ENCODE peak calls at places on chromosomes 3 and 15, in ten cellular contexts. K, V, E, A, C, Y, X, G, O and H are unnamed samples.

GRCh38 chr3:59235221-59236012 is 185.6 kb upstream of the CFAP20DC start:
- DNase-seq in C (no peak), O (no peak), G (no peak), V (no peak), Y (no peak), A (no peak), K (no peak), E (no peak), X (no peak), H (no peak)

GRCh38 chr3:189227249-189227648 is 55.5 kb downstream of the TPRG1 start:
- DNase-seq in E (no peak), A (no peak), X (no peak), G (no peak), K (no peak), V (no peak), Y (no peak), C (no peak), O (no peak), H (no peak)

GRCh38 chr15:55250392-55250791 is 39.2 kb downstream of the RAB27A start:
- DNase-seq in G (no peak), E (no peak), V (no peak), A (peak; percentile 79), Y (peak; percentile 98), X (no peak), O (peak; percentile 98), K (no peak), C (no peak), H (peak; percentile 22)

GRCh38 chr3:62373215-62373614 is at the start of gene FEZF2:
- DNase-seq in C (no peak), A (no peak), Y (no peak), K (no peak), G (no peak), X (no peak), E (no peak), V (no peak), O (no peak), H (no peak)

GRCh38 chr15:78182821-78183220 is 33.7 kb downstream of the IDH3A start:
- DNase-seq in O (no peak), V (no peak), C (no peak), G (no peak), E (no peak), K (no peak), A (no peak), X (no peak), Y (no peak), H (no peak)

GRCh38 chr15:41926184-41927056 is 32.6 kb upstream of the SPTBN5 start:
- DNase-seq in K (peak; percentile 45), E (no peak), V (no peak), C (no peak), G (no peak), A (no peak), Y (peak; percentile 37), O (no peak), X (no peak), H (no peak)

GRCh38 chr3:34024447-34025240 is 226.2 kb downstream of the PDCD6IP start:
- DNase-seq in A (no peak), C (no peak), X (no peak), K (no peak), Y (peak; percentile 26), E (no peak), V (no peak), O (no peak), G (no peak), H (no peak)

GRCh38 chr3:173825731-173826130 is 428.2 kb downstream of the NLGN1 start:
- DNase-seq in O (no peak), K (no peak), E (no peak), C (no peak), G (no peak), V (no peak), Y (no peak), X (no peak), A (no peak), H (no peak)

GRCh38 chr3:4907647-4908046 is 71.6 kb upstream of the BHLHE40 start:
- DNase-seq in A (no peak), G (no peak), Y (no peak), K (no peak), C (no peak), X (no peak), E (no peak), O (no peak), V (no peak), H (no peak)

GRCh38 chr15:70265466-70265978 is 167.8 kb upstream of the TLE3 start:
- DNase-seq in O (no peak), X (no peak), K (no peak), V (no peak), G (no peak), Y (no peak), C (no peak), A (no peak), E (no peak), H (no peak)

DNA sequence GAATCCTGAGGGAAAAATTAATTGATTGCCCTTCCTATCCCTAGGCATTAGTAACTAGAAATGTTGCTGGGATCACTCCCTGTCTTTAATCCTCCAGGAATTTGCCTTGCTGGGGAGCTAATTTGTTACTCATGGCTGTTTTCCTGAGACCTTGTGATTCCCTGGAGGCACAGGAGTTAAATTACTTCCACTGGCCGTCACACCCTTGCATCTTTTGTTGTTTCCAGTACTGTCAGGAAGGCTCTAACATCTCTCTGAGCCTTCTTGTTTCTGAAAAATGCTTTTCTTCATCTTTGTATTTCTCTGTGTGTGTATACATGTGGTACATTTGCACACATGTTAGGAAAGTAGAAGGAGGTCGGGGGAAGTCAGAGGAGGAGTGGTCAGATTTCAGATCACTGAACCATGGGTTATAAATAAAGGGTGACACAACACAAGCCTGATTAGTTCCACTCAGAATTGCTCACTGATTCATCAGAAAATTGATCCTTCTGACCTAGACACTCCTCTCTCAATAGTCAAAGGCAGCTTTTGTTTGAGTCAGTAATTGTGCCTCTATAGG is 23.5 kb upstream of the LRRFIP2 start:
- DNase-seq in V (no peak), X (no peak), G (no peak), C (peak; percentile 39), A (peak; percentile 74), O (peak; percentile 51), Y (peak; percentile 17), E (no peak), K (no peak), H (no peak)
- TF ChIP-seq CTCF in V (no peak), X (no peak), G (no peak), C (no peak), A (no peak), O (no peak), Y (no peak), E (no peak), K (no peak), H (no peak)

GRCh38 chr3:10187944-10188343 is 23.2 kb downstream of the IRAK2 start:
- DNase-seq in K (no peak), O (no peak), Y (no peak), X (no peak), E (no peak), V (no peak), A (no peak), C (no peak), G (no peak), H (no peak)

GRCh38 chr3:10187295-10187876 is 22.7 kb downstream of the IRAK2 start:
- DNase-seq in V (no peak), X (no peak), G (no peak), E (no peak), Y (no peak), K (no peak), A (no peak), C (no peak), O (no peak), H (no peak)

GRCh38 chr3:10189557-10190374 is 25.0 kb downstream of the IRAK2 start:
- DNase-seq in X (peak; percentile 90), Y (peak; percentile 43), A (no peak), E (no peak), V (no peak), K (peak; percentile 89), O (peak; percentile 82), G (peak; percentile 90), C (no peak), H (no peak)

GRCh38 chr3:10185804-10186762 is 21.4 kb downstream of the IRAK2 start:
- DNase-seq in O (peak; percentile 53), V (no peak), K (no peak), Y (no peak), X (no peak), E (no peak), A (no peak), C (no peak), G (no peak), H (no peak)

GRCh38 chr3:10188798-10189556 is 24.3 kb downstream of the IRAK2 start:
- DNase-seq in V (no peak), O (no peak), Y (no peak), X (no peak), K (no peak), A (no peak), C (no peak), E (no peak), G (no peak), H (no peak)
- H3K4me3 ChIP-seq in V (no peak overlapping the region), O (no peak overlapping the region), Y (no peak overlapping the region), X (no peak overlapping the region), K (no peak overlapping the region), A (no peak overlapping the region), C (no peak overlapping the region), E (no peak overlapping the region), G (no peak overlapping the region), H (no peak overlapping the region)

GRCh38 chr3:14774431-14774830 is 44.3 kb upstream of the FGD5 start:
- DNase-seq in G (peak; percentile 37), X (no peak), A (no peak), V (no peak), O (no peak), Y (no peak), C (no peak), K (peak; percentile 23), E (peak; percentile 35), H (no peak)
- TF ChIP-seq CTCF in G (no peak), X (no peak), A (no peak), V (no peak), O (no peak), Y (no peak), C (no peak), K (no peak), E (no peak), H (no peak)

GRCh38 chr15:25742008-25742407 is 121.1 kb downstream of the ATP10A start:
- DNase-seq in C (no peak), O (no peak), V (no peak), X (no peak), Y (no peak), K (no peak), E (peak; percentile 46), G (no peak), A (no peak), H (no peak)
- H3K4me3 ChIP-seq in C (no peak overlapping the region), O (no peak overlapping the region), V (no peak overlapping the region), X (no peak overlapping the region), Y (no peak overlapping the region), K (no peak overlapping the region), E (no peak overlapping the region), G (no peak overlapping the region), A (no peak overlapping the region), H (no peak overlapping the region)